ENCODE peak calls at places on chromosomes 11 and 22, in four cellular contexts. One of them, this sample, is unnamed. For H3K4me1, the result is how much of the 10 kb centered on the place peaks cover.

GRCh38 chr22:44269757-44270555 is 42.8 kb downstream of the SHISAL1 start:
- DNase-seq in K562: no peak
- DNase-seq in PC-9: no peak
- DNase-seq in IMR-90: no peak
- DNase-seq in this sample: no peak

GRCh38 chr11:85590848-85591483 is 36.2 kb downstream of the DLG2 start:
- DNase-seq in K562: peak
- DNase-seq in PC-9: no peak
- DNase-seq in IMR-90: peak
- DNase-seq in this sample: no peak

GRCh38 chr11:73989156-73989555 is 6.5 kb upstream of the UCP2 start:
- DNase-seq in K562: peak
- DNase-seq in PC-9: no peak
- DNase-seq in IMR-90: no peak
- DNase-seq in this sample: no peak

GRCh38 chr11:47156333-47156732 is 20.3 kb downstream of the ARFGAP2 start:
- DNase-seq in K562: no peak
- DNase-seq in PC-9: no peak
- DNase-seq in IMR-90: peak
- DNase-seq in this sample: no peak

GRCh38 chr22:42635531-42635930 is 4.9 kb downstream of the ATP5MGL start:
- DNase-seq in K562: no peak
- DNase-seq in PC-9: peak
- DNase-seq in IMR-90: peak
- DNase-seq in this sample: peak

GRCh38 chr22:29133603-29134133 is 60.8 kb downstream of the KREMEN1 start:
- DNase-seq in K562: no peak
- DNase-seq in PC-9: no peak
- DNase-seq in IMR-90: no peak
- DNase-seq in this sample: no peak

GRCh38 chr11:1546536-1547466 is 25.3 kb downstream of the DUSP8 start:
- DNase-seq in K562: peak
- DNase-seq in PC-9: peak
- DNase-seq in IMR-90: peak
- DNase-seq in this sample: peak

GRCh38 chr11:57619331-57619730 is 21.8 kb downstream of the SERPING1 start:
- DNase-seq in K562: no peak
- DNase-seq in PC-9: no peak
- DNase-seq in IMR-90: no peak
- DNase-seq in this sample: no peak

GRCh38 chr11:15159085-15159484 is 44.4 kb downstream of the INSC start:
- DNase-seq in K562: peak
- DNase-seq in PC-9: no peak
- DNase-seq in IMR-90: peak
- DNase-seq in this sample: no peak

GRCh38 chr11:15158351-15159015 is 43.8 kb downstream of the INSC start:
- DNase-seq in K562: no peak
- DNase-seq in PC-9: no peak
- DNase-seq in IMR-90: peak
- DNase-seq in this sample: no peak

GRCh38 chr11:15153231-15153630 is 38.5 kb downstream of the INSC start:
- DNase-seq in K562: no peak
- DNase-seq in PC-9: no peak
- DNase-seq in IMR-90: no peak
- DNase-seq in this sample: no peak

GRCh38 chr11:15157738-15158137 is 43.0 kb downstream of the INSC start:
- DNase-seq in K562: no peak
- DNase-seq in PC-9: no peak
- DNase-seq in IMR-90: no peak
- DNase-seq in this sample: no peak

GRCh38 chr11:15157181-15157580 is 42.5 kb downstream of the INSC start:
- DNase-seq in K562: no peak
- DNase-seq in PC-9: no peak
- DNase-seq in IMR-90: peak
- DNase-seq in this sample: no peak
- H2AFZ ChIP-seq in K562: no peak
- H2AFZ ChIP-seq in PC-9: no peak
- H2AFZ ChIP-seq in IMR-90: peak
- H2AFZ ChIP-seq in this sample: no peak

GRCh38 chr11:33695051-33695566 is 5.5 kb downstream of the C11orf91 start:
- DNase-seq in K562: no peak
- DNase-seq in PC-9: no peak
- DNase-seq in IMR-90: no peak
- DNase-seq in this sample: peak
- H3K4me1 ChIP-seq in K562: under half
- H3K4me1 ChIP-seq in PC-9: half or more
- H3K4me1 ChIP-seq in IMR-90: under half
- H3K4me1 ChIP-seq in this sample: half or more

GRCh38 chr11:113874096-113874919 is 1.1 kb downstream of the USP28 start:
- DNase-seq in K562: peak
- DNase-seq in PC-9: no peak
- DNase-seq in IMR-90: peak
- DNase-seq in this sample: no peak
- H2AFZ ChIP-seq in K562: peak
- H2AFZ ChIP-seq in PC-9: peak
- H2AFZ ChIP-seq in IMR-90: peak
- H2AFZ ChIP-seq in this sample: peak

DNA sequence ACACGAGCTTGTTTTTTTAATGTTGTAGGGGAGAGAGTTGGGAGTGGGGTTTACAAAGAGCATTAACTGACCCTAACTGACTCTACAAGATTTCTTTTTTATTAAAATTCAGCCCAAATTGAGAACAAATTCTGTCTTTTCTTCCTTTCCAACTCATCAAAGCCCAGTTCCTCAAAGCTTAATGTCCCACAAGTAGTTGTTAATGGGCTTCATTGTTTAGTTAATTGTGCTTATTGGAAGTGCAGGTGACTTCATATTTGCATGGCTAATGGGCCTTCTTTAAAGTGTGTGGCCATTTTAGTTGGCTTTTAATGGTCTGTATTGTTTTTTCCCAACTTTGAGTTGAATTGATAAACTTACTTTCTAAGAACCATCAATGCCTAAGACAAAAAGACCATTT is 39.8 kb downstream of the MPPED2 start:
- DNase-seq in K562: no peak
- DNase-seq in PC-9: no peak
- DNase-seq in IMR-90: no peak
- DNase-seq in this sample: no peak
- H3K4me1 ChIP-seq in K562: under half
- H3K4me1 ChIP-seq in PC-9: under half
- H3K4me1 ChIP-seq in IMR-90: under half
- H3K4me1 ChIP-seq in this sample: under half

DNA sequence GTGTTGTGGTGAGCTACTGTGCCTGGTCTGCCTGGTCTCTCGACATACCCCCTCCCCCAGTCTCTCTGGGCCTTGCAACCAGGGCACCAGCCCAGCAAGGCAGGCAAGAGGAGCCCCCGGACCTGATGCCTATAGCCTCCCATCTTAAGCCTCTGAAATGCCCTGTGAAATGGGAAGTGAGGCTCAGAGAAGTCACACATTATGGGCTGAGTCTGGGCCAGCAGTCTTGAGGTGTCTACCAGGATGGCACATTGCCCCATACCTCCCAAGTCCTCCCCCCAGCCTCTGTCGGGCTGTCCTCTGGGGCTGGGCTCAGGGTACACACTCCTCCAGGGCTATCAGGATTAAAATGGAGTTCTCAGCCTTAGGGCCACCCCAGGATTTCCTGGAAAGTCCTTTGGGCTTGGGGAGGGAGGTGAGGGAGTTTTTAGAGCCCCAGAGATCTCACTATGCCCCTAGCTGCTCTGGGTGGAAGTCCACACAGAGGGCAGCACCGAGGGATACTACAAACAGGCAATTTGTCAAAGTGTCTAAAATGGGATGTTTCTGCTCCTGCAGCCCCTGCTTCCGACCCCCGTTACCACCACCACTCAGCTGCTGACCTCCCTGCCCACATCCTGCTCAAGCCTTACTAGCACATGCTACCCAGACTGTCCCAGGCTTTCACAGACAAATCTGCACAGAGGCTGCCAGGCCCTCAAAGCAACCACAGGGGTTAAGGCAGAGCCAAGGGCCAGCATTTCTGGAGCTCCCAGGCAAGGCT is 3.1 kb upstream of the SH3BP1 start:
- DNase-seq in K562: no peak
- DNase-seq in PC-9: no peak
- DNase-seq in IMR-90: peak
- DNase-seq in this sample: no peak
- H2AFZ ChIP-seq in K562: no peak
- H2AFZ ChIP-seq in PC-9: no peak
- H2AFZ ChIP-seq in IMR-90: peak
- H2AFZ ChIP-seq in this sample: no peak

GRCh38 chr11:94926698-94927237 is 46.6 kb downstream of the CWC15 start:
- DNase-seq in K562: no peak
- DNase-seq in PC-9: peak
- DNase-seq in IMR-90: peak
- DNase-seq in this sample: peak

GRCh38 chr11:94925422-94926270 is 47.7 kb downstream of the CWC15 start:
- DNase-seq in K562: no peak
- DNase-seq in PC-9: no peak
- DNase-seq in IMR-90: no peak
- DNase-seq in this sample: no peak

GRCh38 chr11:94926271-94926625 is 47.1 kb downstream of the CWC15 start:
- DNase-seq in K562: no peak
- DNase-seq in PC-9: no peak
- DNase-seq in IMR-90: peak
- DNase-seq in this sample: no peak

GRCh38 chr11:94924074-94925031 is 49.0 kb downstream of the CWC15 start:
- DNase-seq in K562: no peak
- DNase-seq in PC-9: no peak
- DNase-seq in IMR-90: peak
- DNase-seq in this sample: peak

GRCh38 chr11:94928146-94928995 is 45.0 kb downstream of the CWC15 start:
- DNase-seq in K562: no peak
- DNase-seq in PC-9: no peak
- DNase-seq in IMR-90: no peak
- DNase-seq in this sample: peak
- H3K4me1 ChIP-seq in K562: under half
- H3K4me1 ChIP-seq in PC-9: under half
- H3K4me1 ChIP-seq in IMR-90: under half
- H3K4me1 ChIP-seq in this sample: under half

DNA sequence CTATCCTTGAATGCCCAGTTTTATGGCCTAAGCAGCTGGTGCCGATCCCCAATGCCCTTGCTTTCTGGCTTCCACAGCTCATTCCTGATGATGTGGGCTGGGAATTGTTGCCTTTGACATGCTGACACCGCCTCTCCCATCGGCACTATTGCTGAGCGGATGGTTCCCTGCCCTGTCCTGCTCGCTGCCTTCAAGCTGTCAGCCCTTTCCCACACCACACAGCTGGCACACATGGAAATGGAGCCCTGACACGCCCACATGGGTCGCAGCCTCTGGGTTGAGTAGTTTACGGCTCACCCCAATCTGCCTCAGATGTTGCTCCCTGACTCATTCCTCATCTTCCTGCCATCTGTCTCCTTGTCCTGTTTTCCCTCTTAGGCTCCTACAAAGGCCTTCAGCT is 110.2 kb upstream of the SESN3 start:
- DNase-seq in K562: no peak
- DNase-seq in PC-9: no peak
- DNase-seq in IMR-90: no peak
- DNase-seq in this sample: peak
- H2AFZ ChIP-seq in K562: no peak
- H2AFZ ChIP-seq in PC-9: no peak
- H2AFZ ChIP-seq in IMR-90: no peak
- H2AFZ ChIP-seq in this sample: no peak

DNA sequence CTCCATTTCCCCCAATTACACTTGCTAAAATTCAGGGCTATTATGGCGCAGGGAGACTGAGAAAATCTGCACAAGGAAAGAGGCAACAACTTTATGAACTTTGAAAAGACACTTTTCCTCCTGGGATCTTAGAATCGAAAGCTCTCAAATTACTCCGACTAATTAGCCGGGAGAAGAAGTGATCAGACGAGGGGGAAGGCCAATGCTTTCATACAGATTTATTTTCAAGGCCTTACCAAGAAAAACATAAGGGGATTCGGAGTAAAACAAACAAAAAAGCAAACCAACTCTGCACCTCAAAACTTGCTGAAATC is 1.6 kb downstream of the PAX6 start:
- DNase-seq in K562: no peak
- DNase-seq in PC-9: no peak
- DNase-seq in IMR-90: no peak
- DNase-seq in this sample: no peak
- H3K4me1 ChIP-seq in K562: under half
- H3K4me1 ChIP-seq in PC-9: under half
- H3K4me1 ChIP-seq in IMR-90: under half
- H3K4me1 ChIP-seq in this sample: under half

DNA sequence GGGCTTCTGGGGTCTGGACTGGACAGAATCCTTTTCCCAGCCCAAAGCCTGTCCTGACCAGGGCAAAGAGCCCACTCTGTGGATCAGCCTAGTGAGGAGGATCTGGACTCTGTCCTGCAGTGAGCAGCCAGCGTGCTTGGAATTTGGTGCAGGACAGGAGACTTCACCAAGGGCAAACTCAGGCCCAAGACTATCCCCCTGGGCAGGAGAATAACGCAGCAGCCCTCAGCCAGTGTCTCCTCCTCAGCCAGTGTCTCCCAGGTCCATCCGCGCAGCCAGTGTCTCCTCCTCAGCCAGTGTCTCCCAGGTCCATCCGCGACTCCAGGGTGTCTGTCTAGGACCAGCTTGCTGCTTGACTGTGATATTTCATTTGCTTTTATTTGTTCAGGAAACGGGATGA is 1334.0 kb downstream of the TBC1D22A start:
- DNase-seq in K562: no peak
- DNase-seq in PC-9: no peak
- DNase-seq in IMR-90: no peak
- DNase-seq in this sample: no peak
- H2AFZ ChIP-seq in K562: no peak
- H2AFZ ChIP-seq in PC-9: no peak
- H2AFZ ChIP-seq in IMR-90: no peak
- H2AFZ ChIP-seq in this sample: no peak